ENCODE peak calls at places on chromosomes 5 and 9, in four cellular contexts. One of them, this sample, is unnamed.

GRCh38 chr9:95981741-95982390 is 106.4 kb downstream of the ERCC6L2 start:
- DNase-seq in GM12878: no peak
- DNase-seq in K562: no peak
- DNase-seq in HepG2: no peak
- DNase-seq in this sample: no peak

GRCh38 chr9:134406366-134407122 is 80.3 kb downstream of the RXRA start:
- DNase-seq in GM12878: no peak
- DNase-seq in K562: no peak
- DNase-seq in HepG2: no peak
- DNase-seq in this sample: no peak

GRCh38 chr9:84669293-84670105 is at the start of gene NTRK2:
- DNase-seq in GM12878: no peak
- DNase-seq in K562: no peak
- DNase-seq in HepG2: no peak
- DNase-seq in this sample: peak; percentile 72

GRCh38 chr5:127978738-127979300 is 104.7 kb upstream of the SLC12A2 start:
- DNase-seq in GM12878: no peak
- DNase-seq in K562: no peak
- DNase-seq in HepG2: no peak
- DNase-seq in this sample: no peak

GRCh38 chr9:121367651-121368510 is 2.2 kb downstream of the STOM start:
- DNase-seq in GM12878: no peak
- DNase-seq in K562: no peak
- DNase-seq in HepG2: peak; percentile 90
- DNase-seq in this sample: no peak

GRCh38 chr9:130522233-130522808 is 57.1 kb upstream of the FUBP3 start:
- DNase-seq in GM12878: no peak
- DNase-seq in K562: peak; percentile 55
- DNase-seq in HepG2: no peak
- DNase-seq in this sample: no peak

GRCh38 chr5:133944263-133945230 is 23.9 kb downstream of the C5orf15 start:
- DNase-seq in GM12878: no peak
- DNase-seq in K562: peak; percentile 83
- DNase-seq in HepG2: peak; percentile 47
- DNase-seq in this sample: no peak

GRCh38 chr5:128315671-128316070 is 222.4 kb downstream of the FBN2 start:
- DNase-seq in GM12878: no peak
- DNase-seq in K562: no peak
- DNase-seq in HepG2: no peak
- DNase-seq in this sample: no peak

GRCh38 chr5:151094054-151094858 is 13.4 kb upstream of the TNIP1 start:
- DNase-seq in GM12878: no peak
- DNase-seq in K562: no peak
- DNase-seq in HepG2: no peak
- DNase-seq in this sample: no peak

GRCh38 chr9:113250807-113251206 is 24.6 kb downstream of the CDC26 start:
- DNase-seq in GM12878: no peak
- DNase-seq in K562: no peak
- DNase-seq in HepG2: no peak
- DNase-seq in this sample: no peak

GRCh38 chr5:138339464-138339863 is 1.4 kb downstream of the FAM53C start:
- DNase-seq in GM12878: no peak
- DNase-seq in K562: no peak
- DNase-seq in HepG2: no peak
- DNase-seq in this sample: no peak

GRCh38 chr9:121567142-121568100 is 67.8 kb upstream of the GGTA1 start:
- DNase-seq in GM12878: no peak
- DNase-seq in K562: no peak
- DNase-seq in HepG2: no peak
- DNase-seq in this sample: no peak

GRCh38 chr9:72875221-72875620 is 77.6 kb downstream of the ALDH1A1 start:
- DNase-seq in GM12878: no peak
- DNase-seq in K562: no peak
- DNase-seq in HepG2: no peak
- DNase-seq in this sample: no peak

DNA sequence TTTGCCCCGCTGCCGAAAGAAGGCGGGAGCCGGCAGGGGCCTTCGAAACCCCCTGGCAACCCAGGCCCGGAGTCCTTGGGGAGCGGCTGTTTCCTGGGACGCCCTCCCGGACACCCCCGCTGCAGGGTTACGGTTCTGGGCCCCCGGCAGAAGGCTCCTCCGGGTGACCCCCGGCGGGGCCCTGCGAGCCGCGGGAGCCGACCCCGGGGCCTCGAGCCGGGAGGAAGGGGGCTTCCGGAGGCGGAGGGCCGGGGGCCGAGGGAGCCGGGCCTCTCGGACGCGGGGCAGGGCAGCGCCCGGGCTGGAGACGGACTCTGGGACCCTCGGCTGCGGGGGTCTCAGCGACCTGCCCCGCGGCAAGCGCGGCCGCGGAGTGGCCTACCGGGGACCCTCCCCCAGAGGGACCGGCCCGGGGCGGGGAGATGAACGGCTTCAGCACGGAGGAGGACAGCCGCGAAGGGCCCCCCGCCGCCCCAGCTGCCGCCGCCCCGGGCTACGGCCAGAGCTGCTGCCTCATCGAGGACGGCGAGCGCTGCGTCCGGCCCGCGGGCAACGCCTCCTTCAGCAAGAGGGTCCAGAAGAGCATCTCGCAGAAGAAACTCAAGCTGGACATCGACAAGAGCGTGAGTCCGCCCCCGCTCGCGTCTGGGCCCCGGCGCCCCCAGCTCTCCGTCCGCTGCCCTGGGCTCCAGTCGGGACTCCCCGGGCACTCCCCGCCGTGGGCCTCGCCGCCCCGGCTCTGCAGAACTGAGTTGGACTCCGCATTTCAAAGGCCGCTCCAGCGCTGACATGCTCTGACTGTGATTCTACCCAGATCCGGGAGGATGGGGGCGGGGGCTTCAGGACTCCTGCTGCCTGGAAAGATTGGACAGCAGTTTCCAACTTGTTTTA is 631 bp downstream of the SAP30L start:
- DNase-seq in GM12878: no peak
- DNase-seq in K562: peak; percentile 60
- DNase-seq in HepG2: peak; percentile 36
- DNase-seq in this sample: no peak
- TF ChIP-seq POLR2AphosphoS5 in GM12878: no peak
- TF ChIP-seq POLR2AphosphoS5 in K562: no peak
- TF ChIP-seq POLR2AphosphoS5 in HepG2: no peak
- TF ChIP-seq POLR2AphosphoS5 in this sample: no peak

DNA sequence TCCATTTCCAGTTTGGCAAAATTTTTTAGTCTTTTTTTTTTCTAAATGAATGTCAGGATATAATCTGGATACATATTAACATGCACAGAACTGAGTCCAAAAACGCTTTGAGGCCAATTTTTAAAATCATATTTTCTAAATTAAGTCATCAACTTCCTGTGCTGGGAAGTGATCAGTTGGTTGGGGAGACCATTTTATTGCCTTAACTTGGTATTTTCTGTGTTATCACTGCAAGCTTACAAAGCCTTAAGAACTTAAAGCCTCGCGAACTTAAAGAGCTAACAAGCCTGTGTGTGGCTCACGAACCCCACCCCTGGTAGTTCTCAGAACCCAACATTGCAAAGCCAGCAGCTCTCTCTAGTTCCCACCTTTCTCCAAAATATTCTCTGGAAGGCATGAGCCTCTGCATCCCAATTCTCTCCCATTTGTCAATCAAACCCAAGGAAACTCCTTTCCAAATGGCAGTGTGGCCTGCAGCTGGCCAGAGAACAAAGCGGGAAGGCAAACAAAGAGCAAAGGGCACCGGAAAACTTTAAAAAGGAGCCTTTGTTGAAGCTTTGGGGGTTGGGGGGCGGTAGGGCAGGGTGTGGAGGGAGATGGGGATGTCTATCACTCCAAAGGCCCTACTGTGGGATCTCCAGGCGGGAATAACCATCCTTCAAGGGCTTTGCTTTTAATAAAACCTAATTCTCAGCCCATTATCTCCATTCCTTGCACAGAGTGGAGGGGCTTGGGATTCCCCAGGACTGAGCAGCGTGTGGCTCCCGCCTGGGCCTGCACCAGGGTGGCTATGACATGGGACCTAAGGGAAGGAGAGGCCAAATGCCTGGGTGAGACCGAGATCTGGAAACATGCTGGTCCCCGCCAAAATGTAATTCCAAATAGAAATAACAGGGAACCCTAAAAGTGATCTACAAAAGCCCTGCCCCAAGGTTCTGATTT is 65.0 kb downstream of the ROR2 start:
- DNase-seq in GM12878: no peak
- DNase-seq in K562: no peak
- DNase-seq in HepG2: peak; percentile 60
- DNase-seq in this sample: no peak
- TF ChIP-seq HDAC6 in GM12878: no peak
- TF ChIP-seq HDAC6 in K562: no peak
- TF ChIP-seq HDAC6 in HepG2: no peak
- TF ChIP-seq HDAC6 in this sample: no peak

GRCh38 chr5:78157001-78157400 is 137.5 kb downstream of the AP3B1 start:
- DNase-seq in GM12878: no peak
- DNase-seq in K562: no peak
- DNase-seq in HepG2: no peak
- DNase-seq in this sample: no peak

DNA sequence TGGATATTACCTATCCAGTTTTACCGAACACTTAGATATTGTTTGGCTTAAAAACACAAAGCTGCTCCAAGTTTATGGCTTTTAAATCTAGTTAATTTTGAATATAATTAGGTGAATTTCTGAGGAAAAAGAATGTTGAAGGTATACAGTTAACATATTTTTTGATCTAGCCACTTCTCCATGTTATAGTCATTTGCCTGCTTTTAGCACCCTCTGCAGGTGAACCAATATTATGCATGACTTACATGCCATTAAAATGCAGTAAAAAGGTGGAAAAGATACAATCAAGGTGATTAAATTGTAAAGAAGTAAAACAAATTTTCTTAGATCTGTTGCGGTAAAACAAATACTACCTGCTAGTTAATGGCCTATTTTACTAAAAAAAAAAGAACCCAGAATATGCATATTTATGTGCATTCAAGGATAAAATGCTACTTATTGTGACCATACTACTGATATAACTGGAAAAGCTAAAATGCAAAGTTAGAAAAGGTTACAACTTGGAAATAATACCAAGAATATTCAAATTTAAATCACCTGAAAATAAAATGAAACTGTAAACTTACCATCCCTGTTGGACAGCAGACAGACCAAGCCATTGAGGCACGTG is 132.1 kb downstream of the AP3B1 start:
- DNase-seq in GM12878: no peak
- DNase-seq in K562: peak; percentile 44
- DNase-seq in HepG2: peak; percentile 13
- DNase-seq in this sample: no peak
- TF ChIP-seq SP1 in GM12878: no peak
- TF ChIP-seq SP1 in K562: no peak
- TF ChIP-seq SP1 in HepG2: no peak
- TF ChIP-seq SP1 in this sample: no peak

GRCh38 chr9:68739631-68740174 is 34.7 kb downstream of the PIP5K1B start:
- DNase-seq in GM12878: no peak
- DNase-seq in K562: no peak
- DNase-seq in HepG2: peak; percentile 94
- DNase-seq in this sample: no peak
- TF ChIP-seq POLR2AphosphoS5 in GM12878: no peak
- TF ChIP-seq POLR2AphosphoS5 in K562: no peak
- TF ChIP-seq POLR2AphosphoS5 in HepG2: no peak
- TF ChIP-seq POLR2AphosphoS5 in this sample: no peak

GRCh38 chr5:172768573-172769323 is 2.2 kb downstream of the DUSP1 start:
- DNase-seq in GM12878: no peak
- DNase-seq in K562: no peak
- DNase-seq in HepG2: no peak
- DNase-seq in this sample: no peak
- TF ChIP-seq HDAC6 in GM12878: no peak
- TF ChIP-seq HDAC6 in K562: no peak
- TF ChIP-seq HDAC6 in HepG2: no peak
- TF ChIP-seq HDAC6 in this sample: no peak

GRCh38 chr5:12099296-12099695 is 195.1 kb upstream of the CTNND2 start:
- DNase-seq in GM12878: no peak
- DNase-seq in K562: no peak
- DNase-seq in HepG2: no peak
- DNase-seq in this sample: no peak

GRCh38 chr5:12093586-12093985 is 189.3 kb upstream of the CTNND2 start:
- DNase-seq in GM12878: no peak
- DNase-seq in K562: no peak
- DNase-seq in HepG2: no peak
- DNase-seq in this sample: no peak

GRCh38 chr5:12100542-12100941 is 196.3 kb upstream of the CTNND2 start:
- DNase-seq in GM12878: no peak
- DNase-seq in K562: no peak
- DNase-seq in HepG2: no peak
- DNase-seq in this sample: no peak

GRCh38 chr5:12095808-12096281 is 191.6 kb upstream of the CTNND2 start:
- DNase-seq in GM12878: no peak
- DNase-seq in K562: no peak
- DNase-seq in HepG2: no peak
- DNase-seq in this sample: no peak
- TF ChIP-seq SP1 in GM12878: no peak
- TF ChIP-seq SP1 in K562: no peak
- TF ChIP-seq SP1 in HepG2: no peak
- TF ChIP-seq SP1 in this sample: no peak

DNA sequence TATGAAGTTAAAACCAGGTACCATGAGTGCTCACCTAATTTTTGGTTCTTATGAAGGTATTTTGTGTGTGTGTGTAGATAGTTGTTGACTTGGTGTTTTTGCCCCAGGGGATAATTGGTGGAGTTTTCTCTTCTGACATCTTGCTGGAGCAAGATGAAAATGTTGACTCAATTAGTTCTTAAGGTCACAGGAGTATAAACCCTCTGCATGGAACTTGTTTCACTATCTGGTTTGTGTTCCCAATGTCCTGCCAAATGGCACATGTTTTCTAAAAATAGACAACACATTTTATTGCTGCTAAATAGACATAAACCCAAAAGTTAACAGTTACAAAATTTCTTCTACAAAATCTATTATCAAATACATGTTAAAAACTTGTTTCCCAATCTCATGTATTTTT is 180.9 kb downstream of the FAM170A start:
- DNase-seq in GM12878: no peak
- DNase-seq in K562: no peak
- DNase-seq in HepG2: no peak
- DNase-seq in this sample: no peak
- TF ChIP-seq POLR2AphosphoS5 in GM12878: no peak
- TF ChIP-seq POLR2AphosphoS5 in K562: no peak
- TF ChIP-seq POLR2AphosphoS5 in HepG2: no peak
- TF ChIP-seq POLR2AphosphoS5 in this sample: no peak

GRCh38 chr5:172559004-172559932 is 81.8 kb upstream of the NEURL1B start:
- DNase-seq in GM12878: no peak
- DNase-seq in K562: no peak
- DNase-seq in HepG2: no peak
- DNase-seq in this sample: no peak

GRCh38 chr5:172564187-172564586 is 76.9 kb upstream of the NEURL1B start:
- DNase-seq in GM12878: no peak
- DNase-seq in K562: no peak
- DNase-seq in HepG2: peak; percentile 58
- DNase-seq in this sample: no peak

GRCh38 chr5:172558076-172558990 is 82.7 kb upstream of the NEURL1B start:
- DNase-seq in GM12878: no peak
- DNase-seq in K562: no peak
- DNase-seq in HepG2: no peak
- DNase-seq in this sample: no peak

GRCh38 chr5:172562443-172562842 is 78.6 kb upstream of the NEURL1B start:
- DNase-seq in GM12878: no peak
- DNase-seq in K562: no peak
- DNase-seq in HepG2: no peak
- DNase-seq in this sample: no peak

GRCh38 chr5:172561151-172561550 is 79.9 kb upstream of the NEURL1B start:
- DNase-seq in GM12878: no peak
- DNase-seq in K562: no peak
- DNase-seq in HepG2: no peak
- DNase-seq in this sample: no peak
- TF ChIP-seq HDAC6 in GM12878: no peak
- TF ChIP-seq HDAC6 in K562: no peak
- TF ChIP-seq HDAC6 in HepG2: no peak
- TF ChIP-seq HDAC6 in this sample: no peak

GRCh38 chr5:173001229-173001841 is 17.8 kb downstream of the ATP6V0E1 start:
- DNase-seq in GM12878: peak; percentile 51
- DNase-seq in K562: no peak
- DNase-seq in HepG2: no peak
- DNase-seq in this sample: no peak
- TF ChIP-seq SP1 in GM12878: no peak
- TF ChIP-seq SP1 in K562: no peak
- TF ChIP-seq SP1 in HepG2: no peak
- TF ChIP-seq SP1 in this sample: no peak